ENCODE peak calls at places on chromosomes 4 and X, in nine cellular contexts. Y is adrenal gland, W is lower leg skin, P is stomach, I is HCT116, B is IMR-90, U is endothelial cell of umbilical vein, V is Peyer's patch, E is right lobe of liver. J is an unnamed sample.

GRCh38 chr4:147428583-147428982 is 52.3 kb upstream of the EDNRA start:
- DNase-seq in P (no peak), B (no peak), V (no peak), U (no peak), Y (no peak), E (no peak), W (no peak), I (no peak), J (no peak)

GRCh38 chr4:158949094-158949493 is 153.8 kb upstream of the RAPGEF2 start:
- DNase-seq in V (no peak), I (no peak), U (peak; percentile 82), W (no peak), E (no peak), P (no peak), B (peak; percentile 58), Y (no peak), J (no peak)

GRCh38 chrX:130171446-130172126 is at the start of gene RAB33A:
- DNase-seq in W (no peak), I (no peak), P (no peak), U (no peak), Y (peak; percentile 58), B (no peak), V (peak; percentile 28), E (peak; percentile 25), J (no peak)

GRCh38 chr4:85778809-85779124 is 303.8 kb downstream of the ARHGAP24 start:
- DNase-seq in E (no peak), B (peak; percentile 38), P (no peak), I (no peak), Y (no peak), V (no peak), U (peak; percentile 83), W (no peak), J (no peak)

GRCh38 chrX:130726661-130727060 is 176.3 kb downstream of the ENOX2 start:
- DNase-seq in V (no peak), U (no peak), B (peak; percentile 49), Y (no peak), W (no peak), I (no peak), P (no peak), E (no peak), J (no peak)

GRCh38 chr4:59689149-59689548 is 1511.0 kb upstream of the ADGRL3 start:
- DNase-seq in I (no peak), W (no peak), Y (no peak), B (no peak), P (no peak), E (peak; percentile 29), U (no peak), V (no peak), J (no peak)

GRCh38 chrX:3252744-3253143 is 93.7 kb downstream of the MXRA5 start:
- DNase-seq in U (no peak), I (no peak), Y (peak; percentile 47), V (no peak), W (no peak), E (peak; percentile 20), B (no peak), P (no peak), J (no peak)

GRCh38 chr4:17166954-17167353 is 268.5 kb upstream of the LDB2 start:
- DNase-seq in E (no peak), V (no peak), U (peak; percentile 5), W (no peak), I (no peak), P (no peak), Y (no peak), B (no peak), J (no peak)

GRCh38 chr4:114997596-114997995 is 115.8 kb downstream of the NDST4 start:
- DNase-seq in E (no peak), V (no peak), W (no peak), U (no peak), I (no peak), B (no peak), P (no peak), Y (no peak), J (no peak)

GRCh38 chr4:3257691-3258482 is 8.9 kb downstream of the MSANTD1 start:
- DNase-seq in P (peak; percentile 21), B (peak; percentile 74), I (no peak), W (no peak), V (peak; percentile 50), Y (peak; percentile 37), E (peak; percentile 14), U (no peak), J (no peak)

GRCh38 chrX:7028246-7028645 is 119.3 kb upstream of the STS start:
- DNase-seq in P (no peak), Y (no peak), B (peak; percentile 35), I (no peak), V (no peak), U (no peak), E (no peak), W (peak; percentile 16), J (no peak)

GRCh38 chr4:10625130-10625529 is 59.4 kb downstream of the CLNK start:
- DNase-seq in B (no peak), U (no peak), Y (no peak), V (no peak), P (peak; percentile 26), E (no peak), W (no peak), I (no peak), J (no peak)

GRCh38 chrX:16903274-16904019 is 33.3 kb upstream of the RBBP7 start:
- DNase-seq in I (no peak), W (no peak), E (no peak), Y (no peak), B (no peak), P (no peak), V (no peak), U (no peak), J (no peak)

GRCh38 chr4:165711436-165711835 is 161.6 kb upstream of the TLL1 start:
- DNase-seq in W (no peak), U (peak; percentile 39), E (no peak), B (no peak), V (no peak), Y (no peak), P (no peak), I (no peak), J (no peak)

GRCh38 chrX:42803320-42803719 is 25.4 kb upstream of the PPP1R2C start:
- DNase-seq in E (no peak), U (no peak), P (no peak), I (no peak), W (no peak), B (peak; percentile 20), V (no peak), Y (no peak), J (no peak)

DNA sequence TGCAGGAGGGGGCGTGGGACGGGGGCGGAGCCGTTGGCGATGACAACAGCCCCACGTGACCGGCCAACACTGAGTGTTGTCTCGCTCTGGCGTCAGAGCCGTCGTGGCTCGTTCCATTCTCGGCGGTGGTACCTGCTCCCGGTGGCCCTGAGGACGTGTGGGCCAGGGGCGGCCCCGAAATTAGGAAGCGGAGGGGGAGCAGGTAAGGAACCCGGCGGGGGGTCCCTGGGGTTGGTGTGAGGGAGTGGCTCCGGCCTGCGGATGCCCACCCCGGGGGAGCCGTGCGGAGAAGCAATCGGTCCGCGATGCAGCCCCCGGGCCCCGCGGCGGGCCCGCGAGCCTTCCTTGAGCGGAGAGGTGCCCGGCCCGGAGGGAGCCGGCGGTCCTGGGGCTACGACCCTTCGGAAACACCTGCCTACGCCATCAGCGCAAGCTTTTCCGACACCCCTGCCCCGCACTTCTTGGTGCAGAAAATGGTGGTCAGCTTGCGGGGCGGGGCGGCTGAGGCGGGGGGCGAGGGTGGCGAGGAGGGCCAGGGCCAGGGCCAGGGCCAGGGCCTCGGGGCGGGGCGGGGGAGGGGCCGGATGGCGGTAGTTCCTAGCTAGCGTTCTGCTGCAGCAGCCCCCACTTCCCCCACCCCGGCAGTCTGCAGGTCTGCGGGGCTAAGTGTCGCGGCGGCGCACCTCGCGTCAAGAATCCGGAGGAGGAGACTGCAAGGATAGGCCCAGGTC is at the start of gene BEX4:
- DNase-seq in V (peak; percentile 82), P (peak; percentile 84), W (peak; percentile 75), Y (peak; percentile 93), E (peak; percentile 84), U (peak; percentile 64), B (peak; percentile 41), I (peak; percentile 6), J (peak; percentile 84)
- TF ChIP-seq POLR2A in V (peak; percentile 71), P (peak; percentile 57), W (peak; percentile 33), Y (peak; percentile 91), E (peak; percentile 44), U (peak; percentile 62), B (no peak), I (no peak), J (peak; percentile 78)

DNA sequence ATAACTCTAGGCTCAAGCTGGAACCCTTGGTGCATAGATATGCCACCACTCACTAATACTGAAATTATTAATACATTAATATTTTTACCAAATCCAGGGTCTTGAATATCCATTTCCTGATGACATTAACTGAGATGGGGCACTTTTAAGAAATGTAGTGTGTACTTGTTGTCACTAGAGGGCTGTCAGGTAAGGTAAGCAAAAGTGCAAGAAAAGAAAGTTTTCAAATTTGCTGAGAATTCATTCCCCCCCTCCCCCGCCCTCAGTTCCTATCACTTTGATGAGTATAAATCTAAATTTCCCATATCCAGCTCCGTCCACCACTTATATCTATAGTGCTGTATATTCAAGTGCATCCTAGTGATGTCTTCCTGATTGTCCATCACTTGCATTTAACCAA is 20.5 kb upstream of the WDR44 start:
- DNase-seq in U (peak; percentile 1), V (no peak), E (no peak), B (no peak), W (no peak), I (no peak), Y (no peak), P (no peak), J (no peak)
- TF ChIP-seq CTCF in U (peak; percentile 8), V (no peak), E (peak; percentile 37), B (peak; percentile 14), W (no peak), I (peak; percentile 28), Y (peak; percentile 13), P (no peak), J (no peak)

GRCh38 chr4:338759-339097 is 1.1 kb downstream of the ZNF141 start:
- DNase-seq in W (no peak), P (no peak), V (no peak), B (no peak), E (peak; percentile 16), U (no peak), Y (peak; percentile 57), I (no peak), J (no peak)

GRCh38 chr4:336893-337142 is 796 bp upstream of the ZNF141 start:
- DNase-seq in P (no peak), I (no peak), V (no peak), U (no peak), B (no peak), W (peak; percentile 31), Y (no peak), E (no peak), J (no peak)

GRCh38 chr4:337932-338758 is 531 bp downstream of the ZNF141 start:
- DNase-seq in V (peak; percentile 25), I (no peak), Y (peak; percentile 73), U (no peak), E (peak; percentile 53), B (peak; percentile 36), P (peak; percentile 40), W (peak; percentile 31), J (no peak)

GRCh38 chr4:336099-336892 is 1.3 kb upstream of the ZNF141 start:
- DNase-seq in P (no peak), U (no peak), B (no peak), I (no peak), V (no peak), E (peak; percentile 30), Y (peak; percentile 65), W (peak; percentile 16), J (no peak)

GRCh38 chr4:337143-337931 is at the start of gene ZNF141:
- DNase-seq in W (peak; percentile 97), Y (peak; percentile 99), P (peak; percentile 95), B (peak; percentile 96), I (no peak), E (peak; percentile 95), U (peak; percentile 95), V (peak; percentile 95), J (peak; percentile 97)
- TF ChIP-seq POLR2A in W (peak; percentile 41), Y (peak; percentile 86), P (peak; percentile 78), B (peak; percentile 82), I (no peak), E (peak; percentile 82), U (peak; percentile 79), V (peak; percentile 70), J (peak; percentile 61)

GRCh38 chr4:1720163-1720983 is 750 bp downstream of the TMEM129 start:
- DNase-seq in Y (peak; percentile 75), P (peak; percentile 58), U (peak; percentile 51), V (peak; percentile 45), I (no peak), E (peak; percentile 69), W (no peak), B (peak; percentile 28), J (no peak)
- TF ChIP-seq CTCF in Y (no peak), P (no peak), U (no peak), V (no peak), I (no peak), E (no peak), W (no peak), B (no peak), J (no peak)